ENCODE peak calls at places on chromosomes 2 and 18, in four cellular contexts. F, V, W and B are unnamed samples.

GRCh38 chr2:113894156-113894743 is 4.4 kb downstream of the ACTR3 start:
- DNase-seq in F (no peak), V (peak; percentile 29), W (no peak), B (no peak)

GRCh38 chr2:25155401-25155800 is 13.0 kb downstream of the POMC start:
- DNase-seq in F (no peak), V (no peak), W (no peak), B (no peak)

GRCh38 chr2:26708457-26708856 is 15.9 kb downstream of the KCNK3 start:
- DNase-seq in F (no peak), V (no peak), W (no peak), B (no peak)

GRCh38 chr18:13381907-13382682 is 163.5 kb downstream of the LDLRAD4 start:
- DNase-seq in F (no peak), V (no peak), W (no peak), B (peak; percentile 77)

GRCh38 chr2:126751477-126751876 is 95.5 kb downstream of the GYPC start:
- DNase-seq in F (no peak), V (no peak), W (no peak), B (no peak)

GRCh38 chr2:18171191-18172139 is 293.0 kb downstream of the KCNS3 start:
- DNase-seq in F (no peak), V (no peak), W (no peak), B (peak; percentile 72)

GRCh38 chr18:58541789-58542425 is 87.0 kb downstream of the ALPK2 start:
- DNase-seq in F (peak; percentile 52), V (peak; percentile 88), W (no peak), B (no peak)

GRCh38 chr2:135132314-135132713 is 80.2 kb downstream of the RAB3GAP1 start:
- DNase-seq in F (no peak), V (no peak), W (no peak), B (no peak)

GRCh38 chr2:27016801-27017325 is 15.9 kb upstream of the TMEM214 start:
- DNase-seq in F (peak; percentile 38), V (peak; percentile 50), W (peak; percentile 69), B (peak; percentile 18)

GRCh38 chr2:239035997-239036731 is 188.3 kb downstream of the TWIST2 start:
- DNase-seq in F (no peak), V (no peak), W (no peak), B (no peak)

GRCh38 chr2:191678437-191679110 is 638 bp downstream of the NABP1 start:
- DNase-seq in F (peak; percentile 68), V (no peak), W (no peak), B (no peak)

GRCh38 chr2:207012461-207012860 is 73.1 kb downstream of the CPO start:
- DNase-seq in F (no peak), V (no peak), W (no peak), B (no peak)

GRCh38 chr2:186664644-186665043 is 29.2 kb upstream of the FAM171B start:
- DNase-seq in F (no peak), V (no peak), W (no peak), B (no peak)

GRCh38 chr18:79384834-79385233 is 10.9 kb upstream of the NFATC1 start:
- DNase-seq in F (no peak), V (no peak), W (no peak), B (no peak)

GRCh38 chr18:59950215-59950944 is 50.6 kb downstream of the PMAIP1 start:
- DNase-seq in F (no peak), V (no peak), W (peak; percentile 50), B (no peak)

GRCh38 chr18:46458472-46458871 is 198.5 kb downstream of the LOXHD1 start:
- DNase-seq in F (no peak), V (no peak), W (no peak), B (no peak)

GRCh38 chr2:199392363-199392762 is 65.4 kb downstream of the SATB2 start:
- DNase-seq in F (no peak), V (no peak), W (no peak), B (no peak)

GRCh38 chr2:46320141-46320567 is 22.9 kb downstream of the EPAS1 start:
- DNase-seq in F (no peak), V (no peak), W (no peak), B (no peak)

GRCh38 chr2:176500921-176501320 is 231.7 kb downstream of the MTX2 start:
- DNase-seq in F (no peak), V (no peak), W (no peak), B (no peak)

GRCh38 chr2:197993830-197994229 is 189.4 kb downstream of the PLCL1 start:
- DNase-seq in F (no peak), V (no peak), W (no peak), B (no peak)

GRCh38 chr18:23883277-23883790 is 131.2 kb upstream of the TTC39C start:
- DNase-seq in F (no peak), V (no peak), W (no peak), B (no peak)

GRCh38 chr2:222751238-222751637 is 79.8 kb downstream of the MOGAT1 start:
- DNase-seq in F (no peak), V (no peak), W (no peak), B (no peak)

GRCh38 chr2:159439421-159439820 is 152.9 kb upstream of the WDSUB1 start:
- DNase-seq in F (no peak), V (no peak), W (no peak), B (no peak)

GRCh38 chr2:12970861-12971260 is 254.1 kb downstream of the TRIB2 start:
- DNase-seq in F (no peak), V (no peak), W (no peak), B (no peak)

GRCh38 chr2:31980674-31981356 is 30.0 kb downstream of the MEMO1 start:
- DNase-seq in F (no peak), V (no peak), W (no peak), B (no peak)

GRCh38 chr2:197835293-197835692 is 30.9 kb downstream of the PLCL1 start:
- DNase-seq in F (no peak), V (no peak), W (no peak), B (no peak)

GRCh38 chr18:45384137-45384998 is 230.9 kb upstream of the SLC14A2 start:
- DNase-seq in F (peak; percentile 24), V (peak; percentile 16), W (peak; percentile 52), B (peak; percentile 2)

GRCh38 chr2:230827774-230828271 is 36.9 kb upstream of the ITM2C start:
- DNase-seq in F (no peak), V (no peak), W (no peak), B (no peak)

GRCh38 chr2:235901243-235901642 is 266.9 kb downstream of the GBX2 start:
- DNase-seq in F (no peak), V (no peak), W (no peak), B (no peak)

GRCh38 chr2:200618590-200619021 is 32.8 kb downstream of the AOX1 start:
- DNase-seq in F (no peak), V (no peak), W (no peak), B (no peak)